ENCODE peak calls at places on chromosome 3, in seven cellular contexts. I is choroid plexus epithelial cell, L is colonic mucosa, F is cardiac fibroblast, O is AG04450, W is IMR-90, N is kidney. H is an unnamed sample.
A peak's percentile ranks its signal among the peaks of the same experiment; 100 is the strongest.

GRCh38 chr3:78845605-78846004 is 922.2 kb downstream of the ROBO1 start:
- DNase-seq in L (no peak), F (no peak), W (no peak), I (no peak), O (no peak), N (no peak), H (no peak)

GRCh38 chr3:149180057-149180573 is 41.5 kb downstream of the CP start:
- DNase-seq in F (peak; percentile 100), W (peak; percentile 100), O (peak; percentile 96), N (peak; percentile 82), L (peak; percentile 61), I (peak; percentile 99), H (peak; percentile 97)

GRCh38 chr3:160637081-160637480 is 39.9 kb upstream of the ARL14 start:
- DNase-seq in N (no peak), O (no peak), F (no peak), I (no peak), W (no peak), L (no peak), H (peak; percentile 44)

GRCh38 chr3:41164776-41165175 is 34.5 kb upstream of the CTNNB1 start:
- DNase-seq in N (no peak), O (no peak), F (no peak), L (no peak), W (no peak), I (peak; percentile 13), H (peak; percentile 10)

GRCh38 chr3:24299801-24300626 is 194.6 kb downstream of the THRB start:
- DNase-seq in F (peak; percentile 86), L (no peak), N (no peak), W (peak; percentile 11), O (no peak), I (peak; percentile 68), H (peak; percentile 79)

GRCh38 chr3:25884981-25885380 is 95.1 kb downstream of the OXSM start:
- DNase-seq in I (no peak), N (no peak), O (no peak), W (no peak), F (no peak), L (no peak), H (no peak)

GRCh38 chr3:81279481-81280273 is 481.8 kb downstream of the GBE1 start:
- DNase-seq in O (no peak), I (peak; percentile 49), N (no peak), L (no peak), F (peak; percentile 7), W (no peak), H (no peak)

GRCh38 chr3:43190682-43191081 is 84.8 kb upstream of the POMGNT2 start:
- DNase-seq in O (peak; percentile 60), F (peak; percentile 38), W (peak; percentile 91), L (no peak), N (no peak), I (peak; percentile 85), H (peak; percentile 15)

GRCh38 chr3:126659915-126660886 is 5.3 kb upstream of the TXNRD3 start:
- DNase-seq in N (no peak), I (peak; percentile 27), W (no peak), F (no peak), L (no peak), O (no peak), H (peak; percentile 18)

GRCh38 chr3:58250093-58250707 is 12.6 kb downstream of the ABHD6 start:
- DNase-seq in O (no peak), L (peak; percentile 36), I (no peak), W (no peak), F (no peak), N (no peak), H (no peak)

GRCh38 chr3:138348950-138349739 is 766 bp downstream of the MRAS start:
- DNase-seq in N (no peak), O (no peak), F (peak; percentile 32), L (peak; percentile 21), I (peak; percentile 36), W (peak; percentile 26), H (no peak)

GRCh38 chr3:138349926-138350665 is 1.7 kb downstream of the MRAS start:
- DNase-seq in L (no peak), W (peak; percentile 37), O (no peak), F (peak; percentile 45), N (no peak), I (peak; percentile 52), H (no peak)

GRCh38 chr3:138344754-138345153 is 3.6 kb upstream of the MRAS start:
- DNase-seq in L (no peak), N (no peak), O (no peak), F (no peak), W (no peak), I (no peak), H (no peak)

GRCh38 chr3:138348107-138348949 is at the start of gene MRAS:
- DNase-seq in O (peak; percentile 43), N (peak; percentile 94), I (peak; percentile 80), W (peak; percentile 73), L (peak; percentile 64), F (peak; percentile 86), H (peak; percentile 73)

GRCh38 chr3:138347084-138347483 is 1.3 kb upstream of the MRAS start:
- DNase-seq in N (no peak), W (no peak), I (no peak), L (no peak), F (no peak), O (no peak), H (no peak)
- H3K4me3 ChIP-seq in N (peak overlapping the region; percentile 86), W (no peak overlapping the region), I (no peak overlapping the region), L (no peak overlapping the region), F (no peak overlapping the region), O (no peak overlapping the region), H (no peak overlapping the region)

DNA sequence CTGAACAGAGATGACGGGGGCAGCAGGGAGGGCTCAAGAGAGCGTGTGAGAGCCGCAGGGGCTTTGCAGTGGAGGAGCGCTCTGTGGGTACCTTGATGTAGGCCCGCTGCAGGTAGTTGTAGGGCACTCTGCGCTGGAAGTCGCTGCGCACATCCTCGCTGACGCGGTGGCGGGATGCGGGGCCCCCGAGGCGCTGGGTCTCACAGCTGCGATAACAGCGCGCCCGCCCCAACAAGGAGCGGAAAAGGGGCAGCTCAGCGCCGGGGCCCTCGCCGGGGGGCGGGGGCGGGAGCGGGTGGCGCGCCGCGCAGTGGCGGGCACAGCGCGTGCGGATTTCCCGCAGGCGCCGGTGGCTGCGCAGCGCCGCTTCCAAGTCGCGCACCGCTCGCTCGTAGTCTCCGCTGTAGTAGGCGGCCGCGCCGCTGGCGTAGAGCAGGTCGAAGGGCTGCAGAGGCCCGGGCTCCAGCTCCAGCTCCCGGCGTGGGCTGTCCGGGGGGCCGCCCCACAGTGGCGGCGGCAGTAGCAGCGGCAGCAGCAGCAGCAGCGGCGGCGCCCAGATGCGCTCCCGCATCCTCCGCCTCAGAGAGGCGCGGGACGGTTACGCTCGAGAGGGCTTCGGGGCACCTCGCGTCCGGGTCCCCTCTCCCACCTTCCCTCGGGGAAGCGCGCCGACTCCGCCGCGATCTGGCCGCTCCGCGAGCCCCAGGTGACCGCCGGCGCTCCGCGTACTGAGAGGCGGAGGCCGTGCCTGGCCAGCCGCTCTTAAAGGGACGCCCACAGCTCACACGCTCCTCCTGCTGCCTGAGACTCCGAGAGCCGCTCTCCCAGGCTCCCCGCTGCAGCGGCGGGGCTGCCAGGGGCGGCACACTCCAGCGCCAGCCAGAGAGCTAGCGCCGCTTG is at the start of gene P3H2:
- DNase-seq in W (peak; percentile 93), L (peak; percentile 78), O (peak; percentile 78), N (peak; percentile 96), F (peak; percentile 95), I (peak; percentile 94), H (peak; percentile 92)
- TF ChIP-seq CTCF in W (peak; percentile 70), L (no peak), O (peak; percentile 62), N (peak; percentile 64), F (peak; percentile 34), I (peak; percentile 66), H (no peak)

GRCh38 chr3:113214917-113215595 is 3.7 kb downstream of the BOC start:
- DNase-seq in N (no peak), W (peak; percentile 73), O (no peak), I (peak; percentile 16), L (no peak), F (peak; percentile 13), H (no peak)

GRCh38 chr3:113216393-113216792 is 5.0 kb downstream of the BOC start:
- DNase-seq in L (no peak), W (no peak), I (no peak), F (no peak), O (no peak), N (no peak), H (no peak)

GRCh38 chr3:113212155-113212844 is 943 bp downstream of the BOC start:
- DNase-seq in W (no peak), F (peak; percentile 27), I (peak; percentile 17), L (no peak), N (no peak), O (no peak), H (no peak)

GRCh38 chr3:113212845-113213375 is 1.6 kb downstream of the BOC start:
- DNase-seq in F (no peak), W (no peak), N (no peak), I (no peak), O (no peak), L (no peak), H (no peak)

GRCh38 chr3:113214227-113214626 is 2.9 kb downstream of the BOC start:
- DNase-seq in O (no peak), N (no peak), F (no peak), L (no peak), W (no peak), I (no peak), H (no peak)
- H3K4me3 ChIP-seq in O (no peak overlapping the region), N (no peak overlapping the region), F (no peak overlapping the region), L (no peak overlapping the region), W (no peak overlapping the region), I (no peak overlapping the region), H (no peak overlapping the region)

DNA sequence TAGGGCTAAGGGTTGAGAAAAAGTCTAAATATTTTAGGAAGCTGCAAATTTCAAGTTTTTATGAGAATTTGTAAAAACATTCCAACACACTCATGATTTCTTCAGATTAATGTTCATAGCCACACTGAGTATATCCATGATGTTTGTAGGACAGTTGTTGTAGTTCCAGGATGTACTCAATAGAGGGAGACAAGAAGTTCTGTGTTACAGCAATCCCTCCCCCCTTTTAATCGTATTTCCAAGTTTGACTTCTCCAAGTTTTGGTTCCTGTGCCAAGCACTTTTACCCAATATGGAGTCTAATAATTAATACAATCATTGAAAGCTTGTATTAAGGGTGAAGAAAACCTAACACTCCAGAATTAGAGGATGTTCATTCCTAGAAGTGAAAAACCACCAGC is 143.4 kb downstream of the FEZF2 start:
- DNase-seq in O (no peak), F (peak; percentile 17), L (no peak), N (no peak), I (peak; percentile 49), W (no peak), H (peak; percentile 50)
- TF ChIP-seq CTCF in O (peak; percentile 38), F (peak; percentile 34), L (peak; percentile 12), N (no peak), I (peak; percentile 50), W (peak; percentile 22), H (peak; percentile 46)

DNA sequence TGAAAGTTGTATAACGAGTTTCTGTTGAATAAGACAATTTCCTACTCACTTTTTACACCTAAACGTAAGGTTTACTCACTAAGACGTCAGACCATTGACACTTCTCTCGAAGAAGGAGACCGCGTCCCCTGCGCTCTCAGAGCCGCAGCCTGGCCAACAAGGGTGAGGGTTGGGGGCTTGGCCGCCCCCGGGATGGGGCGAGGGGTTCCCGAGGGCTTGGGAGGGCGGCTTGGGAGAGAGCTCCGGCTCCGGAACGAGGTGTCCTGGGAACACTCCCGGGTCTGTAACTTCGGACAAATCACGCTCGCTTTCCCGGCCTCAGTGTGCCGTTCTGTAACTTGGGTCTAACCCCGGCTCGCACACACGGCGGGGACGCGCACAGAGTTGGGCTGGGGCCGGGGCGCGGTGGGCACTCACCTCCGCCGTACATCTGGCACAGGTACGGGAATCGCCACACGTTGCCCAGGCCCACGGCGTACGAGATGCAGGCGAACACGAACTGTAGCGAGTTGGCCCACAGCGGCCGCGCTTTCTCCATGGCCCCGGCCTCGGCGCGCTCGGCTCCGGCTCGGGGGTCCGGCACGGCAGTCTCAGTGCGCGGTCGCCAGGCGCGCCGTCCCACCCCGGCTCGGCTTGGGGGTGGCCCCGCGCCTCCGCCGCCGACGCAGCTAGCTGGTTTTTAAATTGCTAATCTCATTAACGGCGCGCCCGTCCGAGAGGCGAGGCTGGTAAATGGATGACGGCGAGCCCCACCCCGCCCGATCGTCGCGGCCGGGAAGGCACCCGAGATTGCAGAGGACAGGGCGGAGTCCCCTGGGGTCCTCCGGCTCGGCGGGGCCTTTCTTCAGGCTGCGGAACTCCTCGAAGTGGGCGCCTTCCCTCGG is at the start of gene SLC6A20:
- DNase-seq in N (no peak), W (no peak), O (no peak), I (no peak), F (no peak), L (peak; percentile 65), H (peak; percentile 33)
- H3K4me3 ChIP-seq in N (peak within 1 kb of the TSS; percentile 23), W (peak within 1 kb of the TSS; percentile 17), O (no peak within 1 kb of the TSS), I (peak within 1 kb of the TSS; percentile 3), F (peak within 1 kb of the TSS; percentile 23), L (peak within 1 kb of the TSS; percentile 54), H (peak within 1 kb of the TSS; percentile 29)

H was measured in epithelial cell of esophagus.